ENCODE peak calls at places on chromosomes 4 and X, in ten cellular contexts. One of them, this sample, is unnamed.

GRCh38 chr4:39812500-39812899 is 114.6 kb downstream of the UBE2K start:
- DNase-seq in mesenchymal stem cell: no peak
- DNase-seq in activated naive CD8-positive, alpha-beta T cell treated with anti-CD3 and anti-CD28 coated beads for 36 hours: peak
- DNase-seq in activated CD4-positive, alpha-beta T cell treated with anti-CD3 and anti-CD28 coated beads, Interleukin-2, amount 50 U/mL, for 48 hours: no peak
- DNase-seq in CD8-positive, alpha-beta T cell: no peak
- DNase-seq in NCI-H2171: no peak
- DNase-seq in GM13977: no peak
- DNase-seq in effector CD4-positive, alpha-beta T cell: no peak
- DNase-seq in posterior cingulate gyrus: no peak
- DNase-seq in stomach: no peak
- DNase-seq in this sample: no peak

GRCh38 chr4:75477201-75477600 is 37.0 kb downstream of the RCHY1 start:
- DNase-seq in mesenchymal stem cell: no peak
- DNase-seq in NCI-H2171: no peak
- DNase-seq in activated CD4-positive, alpha-beta T cell treated with anti-CD3 and anti-CD28 coated beads, Interleukin-2, amount 50 U/mL, for 48 hours: no peak
- DNase-seq in CD8-positive, alpha-beta T cell: no peak
- DNase-seq in activated naive CD8-positive, alpha-beta T cell treated with anti-CD3 and anti-CD28 coated beads for 36 hours: no peak
- DNase-seq in effector CD4-positive, alpha-beta T cell: no peak
- DNase-seq in posterior cingulate gyrus: no peak
- DNase-seq in GM13977: no peak
- DNase-seq in stomach: no peak
- DNase-seq in this sample: no peak

GRCh38 chrX:130772313-130773140 is 130.5 kb downstream of the ENOX2 start:
- DNase-seq in mesenchymal stem cell: peak
- DNase-seq in NCI-H2171: no peak
- DNase-seq in activated naive CD8-positive, alpha-beta T cell treated with anti-CD3 and anti-CD28 coated beads for 36 hours: no peak
- DNase-seq in stomach: no peak
- DNase-seq in GM13977: no peak
- DNase-seq in CD8-positive, alpha-beta T cell: no peak
- DNase-seq in activated CD4-positive, alpha-beta T cell treated with anti-CD3 and anti-CD28 coated beads, Interleukin-2, amount 50 U/mL, for 48 hours: no peak
- DNase-seq in posterior cingulate gyrus: no peak
- DNase-seq in effector CD4-positive, alpha-beta T cell: no peak
- DNase-seq in this sample: no peak

GRCh38 chr4:184267206-184267608 is 49.5 kb upstream of the ENPP6 start:
- DNase-seq in activated CD4-positive, alpha-beta T cell treated with anti-CD3 and anti-CD28 coated beads, Interleukin-2, amount 50 U/mL, for 48 hours: no peak
- DNase-seq in GM13977: no peak
- DNase-seq in mesenchymal stem cell: no peak
- DNase-seq in NCI-H2171: no peak
- DNase-seq in stomach: no peak
- DNase-seq in effector CD4-positive, alpha-beta T cell: no peak
- DNase-seq in activated naive CD8-positive, alpha-beta T cell treated with anti-CD3 and anti-CD28 coated beads for 36 hours: no peak
- DNase-seq in CD8-positive, alpha-beta T cell: peak
- DNase-seq in posterior cingulate gyrus: no peak
- DNase-seq in this sample: no peak

GRCh38 chr4:163680390-163681098 is 186.1 kb downstream of the TMA16 start:
- DNase-seq in CD8-positive, alpha-beta T cell: no peak
- DNase-seq in activated naive CD8-positive, alpha-beta T cell treated with anti-CD3 and anti-CD28 coated beads for 36 hours: no peak
- DNase-seq in effector CD4-positive, alpha-beta T cell: no peak
- DNase-seq in GM13977: no peak
- DNase-seq in posterior cingulate gyrus: no peak
- DNase-seq in mesenchymal stem cell: peak
- DNase-seq in stomach: no peak
- DNase-seq in NCI-H2171: no peak
- DNase-seq in activated CD4-positive, alpha-beta T cell treated with anti-CD3 and anti-CD28 coated beads, Interleukin-2, amount 50 U/mL, for 48 hours: no peak
- DNase-seq in this sample: no peak

GRCh38 chrX:75596178-75596577 is 73.3 kb upstream of the ZDHHC15 start:
- DNase-seq in posterior cingulate gyrus: no peak
- DNase-seq in activated CD4-positive, alpha-beta T cell treated with anti-CD3 and anti-CD28 coated beads, Interleukin-2, amount 50 U/mL, for 48 hours: no peak
- DNase-seq in activated naive CD8-positive, alpha-beta T cell treated with anti-CD3 and anti-CD28 coated beads for 36 hours: no peak
- DNase-seq in NCI-H2171: no peak
- DNase-seq in effector CD4-positive, alpha-beta T cell: no peak
- DNase-seq in CD8-positive, alpha-beta T cell: no peak
- DNase-seq in mesenchymal stem cell: no peak
- DNase-seq in stomach: no peak
- DNase-seq in GM13977: no peak
- DNase-seq in this sample: no peak

GRCh38 chr4:174157106-174157607 is 126.3 kb downstream of the FBXO8 start:
- DNase-seq in CD8-positive, alpha-beta T cell: no peak
- DNase-seq in stomach: no peak
- DNase-seq in mesenchymal stem cell: peak
- DNase-seq in activated naive CD8-positive, alpha-beta T cell treated with anti-CD3 and anti-CD28 coated beads for 36 hours: no peak
- DNase-seq in NCI-H2171: no peak
- DNase-seq in posterior cingulate gyrus: no peak
- DNase-seq in activated CD4-positive, alpha-beta T cell treated with anti-CD3 and anti-CD28 coated beads, Interleukin-2, amount 50 U/mL, for 48 hours: no peak
- DNase-seq in GM13977: no peak
- DNase-seq in effector CD4-positive, alpha-beta T cell: no peak
- DNase-seq in this sample: no peak

GRCh38 chrX:43589735-43590515 is 66.2 kb upstream of the MAOA start:
- DNase-seq in activated naive CD8-positive, alpha-beta T cell treated with anti-CD3 and anti-CD28 coated beads for 36 hours: no peak
- DNase-seq in mesenchymal stem cell: peak
- DNase-seq in NCI-H2171: no peak
- DNase-seq in effector CD4-positive, alpha-beta T cell: no peak
- DNase-seq in activated CD4-positive, alpha-beta T cell treated with anti-CD3 and anti-CD28 coated beads, Interleukin-2, amount 50 U/mL, for 48 hours: no peak
- DNase-seq in GM13977: no peak
- DNase-seq in stomach: no peak
- DNase-seq in posterior cingulate gyrus: no peak
- DNase-seq in CD8-positive, alpha-beta T cell: no peak
- DNase-seq in this sample: no peak

GRCh38 chr4:2788532-2789103 is 4.3 kb upstream of the SH3BP2 start:
- DNase-seq in NCI-H2171: no peak
- DNase-seq in mesenchymal stem cell: no peak
- DNase-seq in effector CD4-positive, alpha-beta T cell: no peak
- DNase-seq in activated CD4-positive, alpha-beta T cell treated with anti-CD3 and anti-CD28 coated beads, Interleukin-2, amount 50 U/mL, for 48 hours: no peak
- DNase-seq in GM13977: no peak
- DNase-seq in activated naive CD8-positive, alpha-beta T cell treated with anti-CD3 and anti-CD28 coated beads for 36 hours: no peak
- DNase-seq in posterior cingulate gyrus: no peak
- DNase-seq in CD8-positive, alpha-beta T cell: peak
- DNase-seq in stomach: peak
- DNase-seq in this sample: no peak

GRCh38 chr4:3375688-3376087 is 66.1 kb upstream of the HGFAC start:
- DNase-seq in stomach: no peak
- DNase-seq in activated naive CD8-positive, alpha-beta T cell treated with anti-CD3 and anti-CD28 coated beads for 36 hours: no peak
- DNase-seq in activated CD4-positive, alpha-beta T cell treated with anti-CD3 and anti-CD28 coated beads, Interleukin-2, amount 50 U/mL, for 48 hours: no peak
- DNase-seq in mesenchymal stem cell: peak
- DNase-seq in CD8-positive, alpha-beta T cell: no peak
- DNase-seq in GM13977: no peak
- DNase-seq in NCI-H2171: no peak
- DNase-seq in effector CD4-positive, alpha-beta T cell: no peak
- DNase-seq in posterior cingulate gyrus: no peak
- DNase-seq in this sample: no peak

GRCh38 chr4:32778938-32779337 is 2058.8 kb downstream of the PCDH7 start:
- DNase-seq in CD8-positive, alpha-beta T cell: no peak
- DNase-seq in mesenchymal stem cell: no peak
- DNase-seq in posterior cingulate gyrus: no peak
- DNase-seq in activated CD4-positive, alpha-beta T cell treated with anti-CD3 and anti-CD28 coated beads, Interleukin-2, amount 50 U/mL, for 48 hours: no peak
- DNase-seq in activated naive CD8-positive, alpha-beta T cell treated with anti-CD3 and anti-CD28 coated beads for 36 hours: no peak
- DNase-seq in NCI-H2171: no peak
- DNase-seq in effector CD4-positive, alpha-beta T cell: no peak
- DNase-seq in stomach: no peak
- DNase-seq in GM13977: no peak
- DNase-seq in this sample: no peak

GRCh38 chr4:59973496-59973895 is 1226.6 kb upstream of the ADGRL3 start:
- DNase-seq in effector CD4-positive, alpha-beta T cell: no peak
- DNase-seq in activated CD4-positive, alpha-beta T cell treated with anti-CD3 and anti-CD28 coated beads, Interleukin-2, amount 50 U/mL, for 48 hours: no peak
- DNase-seq in NCI-H2171: no peak
- DNase-seq in GM13977: no peak
- DNase-seq in posterior cingulate gyrus: no peak
- DNase-seq in stomach: no peak
- DNase-seq in activated naive CD8-positive, alpha-beta T cell treated with anti-CD3 and anti-CD28 coated beads for 36 hours: no peak
- DNase-seq in CD8-positive, alpha-beta T cell: no peak
- DNase-seq in mesenchymal stem cell: no peak
- DNase-seq in this sample: no peak

GRCh38 chrX:2677764-2678163 is 13.3 kb upstream of the CD99 start:
- DNase-seq in NCI-H2171: no peak
- DNase-seq in stomach: peak
- DNase-seq in activated naive CD8-positive, alpha-beta T cell treated with anti-CD3 and anti-CD28 coated beads for 36 hours: no peak
- DNase-seq in activated CD4-positive, alpha-beta T cell treated with anti-CD3 and anti-CD28 coated beads, Interleukin-2, amount 50 U/mL, for 48 hours: no peak
- DNase-seq in effector CD4-positive, alpha-beta T cell: no peak
- DNase-seq in mesenchymal stem cell: peak
- DNase-seq in posterior cingulate gyrus: peak
- DNase-seq in CD8-positive, alpha-beta T cell: no peak
- DNase-seq in GM13977: no peak
- DNase-seq in this sample: peak

GRCh38 chrX:25068340-25068739 is 52.6 kb upstream of the ARX start:
- DNase-seq in CD8-positive, alpha-beta T cell: no peak
- DNase-seq in posterior cingulate gyrus: no peak
- DNase-seq in activated naive CD8-positive, alpha-beta T cell treated with anti-CD3 and anti-CD28 coated beads for 36 hours: no peak
- DNase-seq in NCI-H2171: no peak
- DNase-seq in mesenchymal stem cell: no peak
- DNase-seq in activated CD4-positive, alpha-beta T cell treated with anti-CD3 and anti-CD28 coated beads, Interleukin-2, amount 50 U/mL, for 48 hours: no peak
- DNase-seq in stomach: no peak
- DNase-seq in effector CD4-positive, alpha-beta T cell: no peak
- DNase-seq in GM13977: no peak
- DNase-seq in this sample: no peak

GRCh38 chr4:103786014-103786413 is 66.2 kb upstream of the TACR3 start:
- DNase-seq in activated naive CD8-positive, alpha-beta T cell treated with anti-CD3 and anti-CD28 coated beads for 36 hours: no peak
- DNase-seq in stomach: no peak
- DNase-seq in GM13977: peak
- DNase-seq in activated CD4-positive, alpha-beta T cell treated with anti-CD3 and anti-CD28 coated beads, Interleukin-2, amount 50 U/mL, for 48 hours: no peak
- DNase-seq in NCI-H2171: no peak
- DNase-seq in posterior cingulate gyrus: no peak
- DNase-seq in mesenchymal stem cell: peak
- DNase-seq in effector CD4-positive, alpha-beta T cell: no peak
- DNase-seq in CD8-positive, alpha-beta T cell: no peak
- DNase-seq in this sample: no peak